ENCODE peak calls at places on chromosome 1, in seven cellular contexts. One of them, this sample, is unnamed.

GRCh38 chr1:225655509-225656258 is 2.8 kb upstream of the ENAH start:
- DNase-seq in WTC11: no peak
- DNase-seq in glutamatergic neuron: no peak
- DNase-seq in NAMALWA: peak; percentile 66
- DNase-seq in BE2C: peak; percentile 38
- DNase-seq in upper lobe of left lung: peak; percentile 36
- DNase-seq in mesendoderm: peak; percentile 73
- DNase-seq in this sample: no peak

GRCh38 chr1:9275567-9276034 is 17.1 kb upstream of the SPSB1 start:
- DNase-seq in upper lobe of left lung: peak; percentile 81
- DNase-seq in WTC11: no peak
- DNase-seq in BE2C: no peak
- DNase-seq in NAMALWA: no peak
- DNase-seq in glutamatergic neuron: no peak
- DNase-seq in mesendoderm: peak; percentile 70
- DNase-seq in this sample: peak; percentile 27

GRCh38 chr1:210817385-210818275 is 316.3 kb downstream of the KCNH1 start:
- DNase-seq in mesendoderm: no peak
- DNase-seq in glutamatergic neuron: no peak
- DNase-seq in NAMALWA: no peak
- DNase-seq in WTC11: no peak
- DNase-seq in upper lobe of left lung: no peak
- DNase-seq in BE2C: no peak
- DNase-seq in this sample: no peak

GRCh38 chr1:17244826-17245740 is 3.8 kb upstream of the PADI3 start:
- DNase-seq in glutamatergic neuron: peak; percentile 39
- DNase-seq in NAMALWA: no peak
- DNase-seq in BE2C: no peak
- DNase-seq in upper lobe of left lung: no peak
- DNase-seq in WTC11: no peak
- DNase-seq in mesendoderm: no peak
- DNase-seq in this sample: no peak

GRCh38 chr1:74246266-74246665 is 11.1 kb downstream of the TNNI3K start:
- DNase-seq in WTC11: no peak
- DNase-seq in BE2C: no peak
- DNase-seq in mesendoderm: no peak
- DNase-seq in glutamatergic neuron: no peak
- DNase-seq in upper lobe of left lung: no peak
- DNase-seq in NAMALWA: no peak
- DNase-seq in this sample: no peak

GRCh38 chr1:159429074-159429861 is 2.7 kb upstream of the OR10J4 start:
- DNase-seq in BE2C: no peak
- DNase-seq in WTC11: no peak
- DNase-seq in NAMALWA: no peak
- DNase-seq in mesendoderm: peak; percentile 3
- DNase-seq in glutamatergic neuron: no peak
- DNase-seq in upper lobe of left lung: no peak
- DNase-seq in this sample: no peak

GRCh38 chr1:24567792-24568388 is 12.0 kb downstream of the NCMAP start:
- DNase-seq in upper lobe of left lung: peak; percentile 88
- DNase-seq in WTC11: peak; percentile 33
- DNase-seq in glutamatergic neuron: peak; percentile 12
- DNase-seq in BE2C: no peak
- DNase-seq in NAMALWA: no peak
- DNase-seq in mesendoderm: peak; percentile 47
- DNase-seq in this sample: no peak

GRCh38 chr1:225737179-225737578 is 40.4 kb upstream of the SRP9 start:
- DNase-seq in NAMALWA: no peak
- DNase-seq in WTC11: no peak
- DNase-seq in glutamatergic neuron: no peak
- DNase-seq in upper lobe of left lung: no peak
- DNase-seq in BE2C: peak; percentile 21
- DNase-seq in mesendoderm: no peak
- DNase-seq in this sample: no peak

GRCh38 chr1:86365890-86366289 is 30.2 kb downstream of the ODF2L start:
- DNase-seq in glutamatergic neuron: no peak
- DNase-seq in WTC11: no peak
- DNase-seq in mesendoderm: no peak
- DNase-seq in upper lobe of left lung: no peak
- DNase-seq in NAMALWA: no peak
- DNase-seq in BE2C: no peak
- DNase-seq in this sample: no peak

GRCh38 chr1:14975119-14975518 is 178.4 kb upstream of the TMEM51 start:
- DNase-seq in glutamatergic neuron: no peak
- DNase-seq in mesendoderm: no peak
- DNase-seq in NAMALWA: no peak
- DNase-seq in BE2C: no peak
- DNase-seq in upper lobe of left lung: no peak
- DNase-seq in WTC11: no peak
- DNase-seq in this sample: no peak

GRCh38 chr1:177080564-177080963 is 83.9 kb downstream of the ASTN1 start:
- DNase-seq in NAMALWA: no peak
- DNase-seq in glutamatergic neuron: no peak
- DNase-seq in WTC11: no peak
- DNase-seq in BE2C: no peak
- DNase-seq in upper lobe of left lung: no peak
- DNase-seq in mesendoderm: no peak
- DNase-seq in this sample: no peak

GRCh38 chr1:55214214-55214902 is 806 bp downstream of the USP24 start:
- DNase-seq in WTC11: peak; percentile 70
- DNase-seq in BE2C: peak; percentile 45
- DNase-seq in mesendoderm: peak; percentile 81
- DNase-seq in glutamatergic neuron: peak; percentile 61
- DNase-seq in NAMALWA: peak; percentile 66
- DNase-seq in upper lobe of left lung: peak; percentile 62
- DNase-seq in this sample: peak; percentile 16

GRCh38 chr1:10459185-10459584 is 9.4 kb downstream of the CORT start:
- DNase-seq in WTC11: no peak
- DNase-seq in glutamatergic neuron: no peak
- DNase-seq in NAMALWA: no peak
- DNase-seq in BE2C: no peak
- DNase-seq in upper lobe of left lung: peak; percentile 26
- DNase-seq in mesendoderm: peak; percentile 73
- DNase-seq in this sample: no peak

GRCh38 chr1:19758227-19758830 is 41.4 kb downstream of the TMCO4 start:
- DNase-seq in BE2C: no peak
- DNase-seq in NAMALWA: no peak
- DNase-seq in glutamatergic neuron: no peak
- DNase-seq in WTC11: no peak
- DNase-seq in mesendoderm: peak; percentile 14
- DNase-seq in upper lobe of left lung: no peak
- DNase-seq in this sample: no peak

GRCh38 chr1:119653135-119653838 is 5.2 kb upstream of the ZNF697 start:
- DNase-seq in WTC11: no peak
- DNase-seq in mesendoderm: no peak
- DNase-seq in NAMALWA: no peak
- DNase-seq in BE2C: no peak
- DNase-seq in upper lobe of left lung: no peak
- DNase-seq in glutamatergic neuron: no peak
- DNase-seq in this sample: no peak

GRCh38 chr1:166489670-166490436 is 323.1 kb upstream of the FAM78B start:
- DNase-seq in upper lobe of left lung: peak; percentile 31
- DNase-seq in mesendoderm: no peak
- DNase-seq in BE2C: peak; percentile 8
- DNase-seq in glutamatergic neuron: no peak
- DNase-seq in NAMALWA: peak; percentile 53
- DNase-seq in WTC11: no peak
- DNase-seq in this sample: peak; percentile 9

GRCh38 chr1:59124166-59124565 is 172.7 kb upstream of the FGGY start:
- DNase-seq in NAMALWA: no peak
- DNase-seq in upper lobe of left lung: no peak
- DNase-seq in mesendoderm: no peak
- DNase-seq in glutamatergic neuron: no peak
- DNase-seq in WTC11: no peak
- DNase-seq in BE2C: no peak
- DNase-seq in this sample: no peak

GRCh38 chr1:190373705-190374336 is 103.8 kb downstream of the BRINP3 start:
- DNase-seq in WTC11: no peak
- DNase-seq in BE2C: no peak
- DNase-seq in mesendoderm: peak; percentile 52
- DNase-seq in glutamatergic neuron: no peak
- DNase-seq in NAMALWA: peak; percentile 72
- DNase-seq in upper lobe of left lung: no peak
- DNase-seq in this sample: no peak

GRCh38 chr1:65729308-65729707 is 63.4 kb upstream of the PDE4B start:
- DNase-seq in upper lobe of left lung: no peak
- DNase-seq in BE2C: no peak
- DNase-seq in mesendoderm: no peak
- DNase-seq in NAMALWA: no peak
- DNase-seq in glutamatergic neuron: no peak
- DNase-seq in WTC11: no peak
- DNase-seq in this sample: no peak

GRCh38 chr1:185916866-185917265 is 182.7 kb downstream of the HMCN1 start:
- DNase-seq in NAMALWA: no peak
- DNase-seq in glutamatergic neuron: no peak
- DNase-seq in BE2C: no peak
- DNase-seq in mesendoderm: no peak
- DNase-seq in upper lobe of left lung: no peak
- DNase-seq in WTC11: no peak
- DNase-seq in this sample: no peak

GRCh38 chr1:172637522-172637921 is 21.4 kb upstream of the FASLG start:
- DNase-seq in NAMALWA: no peak
- DNase-seq in mesendoderm: peak; percentile 15
- DNase-seq in upper lobe of left lung: no peak
- DNase-seq in BE2C: no peak
- DNase-seq in WTC11: no peak
- DNase-seq in glutamatergic neuron: no peak
- DNase-seq in this sample: no peak

GRCh38 chr1:203649551-203650011 is 22.9 kb downstream of the ATP2B4 start:
- DNase-seq in WTC11: no peak
- DNase-seq in mesendoderm: no peak
- DNase-seq in glutamatergic neuron: no peak
- DNase-seq in BE2C: no peak
- DNase-seq in upper lobe of left lung: no peak
- DNase-seq in NAMALWA: peak; percentile 22
- DNase-seq in this sample: no peak

GRCh38 chr1:98048234-98048633 is 127.4 kb upstream of the DPYD start:
- DNase-seq in NAMALWA: peak; percentile 69
- DNase-seq in upper lobe of left lung: peak; percentile 82
- DNase-seq in glutamatergic neuron: peak; percentile 58
- DNase-seq in BE2C: peak; percentile 76
- DNase-seq in WTC11: peak; percentile 89
- DNase-seq in mesendoderm: peak; percentile 91
- DNase-seq in this sample: peak; percentile 37

GRCh38 chr1:201216395-201217085 is 25.9 kb downstream of the IGFN1 start:
- DNase-seq in NAMALWA: no peak
- DNase-seq in upper lobe of left lung: no peak
- DNase-seq in WTC11: no peak
- DNase-seq in glutamatergic neuron: no peak
- DNase-seq in mesendoderm: no peak
- DNase-seq in BE2C: no peak
- DNase-seq in this sample: no peak

GRCh38 chr1:76841460-76841859 is 25.8 kb upstream of the ST6GALNAC5 start:
- DNase-seq in BE2C: no peak
- DNase-seq in glutamatergic neuron: no peak
- DNase-seq in WTC11: no peak
- DNase-seq in mesendoderm: no peak
- DNase-seq in NAMALWA: no peak
- DNase-seq in upper lobe of left lung: no peak
- DNase-seq in this sample: no peak

GRCh38 chr1:25082995-25083394 is 149.3 kb downstream of the SYF2 start:
- DNase-seq in BE2C: no peak
- DNase-seq in NAMALWA: no peak
- DNase-seq in WTC11: no peak
- DNase-seq in mesendoderm: no peak
- DNase-seq in glutamatergic neuron: peak; percentile 8
- DNase-seq in upper lobe of left lung: no peak
- DNase-seq in this sample: no peak

GRCh38 chr1:236841341-236841740 is 46.2 kb downstream of the MTR start:
- DNase-seq in NAMALWA: no peak
- DNase-seq in upper lobe of left lung: no peak
- DNase-seq in WTC11: no peak
- DNase-seq in glutamatergic neuron: no peak
- DNase-seq in mesendoderm: no peak
- DNase-seq in BE2C: no peak
- DNase-seq in this sample: no peak

GRCh38 chr1:106459418-106459817 is 597.1 kb upstream of the PRMT6 start:
- DNase-seq in mesendoderm: no peak
- DNase-seq in NAMALWA: no peak
- DNase-seq in BE2C: no peak
- DNase-seq in glutamatergic neuron: no peak
- DNase-seq in upper lobe of left lung: no peak
- DNase-seq in WTC11: no peak
- DNase-seq in this sample: no peak

GRCh38 chr1:94602312-94602711 is 60.8 kb upstream of the F3 start:
- DNase-seq in WTC11: no peak
- DNase-seq in NAMALWA: no peak
- DNase-seq in glutamatergic neuron: no peak
- DNase-seq in upper lobe of left lung: peak; percentile 62
- DNase-seq in mesendoderm: no peak
- DNase-seq in BE2C: no peak
- DNase-seq in this sample: no peak

GRCh38 chr1:182756423-182756822 is 33.1 kb upstream of the NPL start:
- DNase-seq in glutamatergic neuron: no peak
- DNase-seq in NAMALWA: no peak
- DNase-seq in upper lobe of left lung: no peak
- DNase-seq in BE2C: no peak
- DNase-seq in mesendoderm: no peak
- DNase-seq in WTC11: no peak
- DNase-seq in this sample: no peak

GRCh38 chr1:204265665-204266064 is 51.9 kb upstream of the GOLT1A start:
- DNase-seq in mesendoderm: no peak
- DNase-seq in NAMALWA: no peak
- DNase-seq in WTC11: no peak
- DNase-seq in BE2C: no peak
- DNase-seq in upper lobe of left lung: no peak
- DNase-seq in glutamatergic neuron: no peak
- DNase-seq in this sample: no peak

GRCh38 chr1:243323481-243323880 is 67.6 kb downstream of the SDCCAG8 start:
- DNase-seq in upper lobe of left lung: no peak
- DNase-seq in NAMALWA: no peak
- DNase-seq in BE2C: no peak
- DNase-seq in mesendoderm: no peak
- DNase-seq in WTC11: no peak
- DNase-seq in glutamatergic neuron: no peak
- DNase-seq in this sample: no peak

GRCh38 chr1:172533511-172534116 is 664 bp downstream of the SUCO start:
- DNase-seq in WTC11: no peak
- DNase-seq in mesendoderm: peak; percentile 59
- DNase-seq in glutamatergic neuron: peak; percentile 34
- DNase-seq in upper lobe of left lung: peak; percentile 46
- DNase-seq in BE2C: no peak
- DNase-seq in NAMALWA: peak; percentile 86
- DNase-seq in this sample: peak; percentile 6

GRCh38 chr1:208107817-208108608 is 136.2 kb downstream of the PLXNA2 start:
- DNase-seq in BE2C: no peak
- DNase-seq in WTC11: no peak
- DNase-seq in mesendoderm: peak; percentile 53
- DNase-seq in upper lobe of left lung: peak; percentile 40
- DNase-seq in NAMALWA: no peak
- DNase-seq in glutamatergic neuron: no peak
- DNase-seq in this sample: no peak